ENCODE peak calls at places on chromosomes 2 and 18, in five cellular contexts. K is right cardiac atrium, Q is uterus, M is tibial artery, C is pancreas. B is an unnamed sample.

GRCh38 chr2:200403794-200404193 is 97.3 kb downstream of the SPATS2L start:
- DNase-seq in Q (no peak), C (no peak), K (no peak), M (no peak), B (no peak)

GRCh38 chr2:119085613-119086012 is 72.9 kb downstream of the C1QL2 start:
- DNase-seq in Q (no peak), M (no peak), C (no peak), K (no peak), B (no peak)

GRCh38 chr2:11530864-11531451 is 2.9 kb upstream of the GREB1 start:
- DNase-seq in Q (no peak), M (no peak), K (no peak), C (no peak), B (no peak)

GRCh38 chr2:45291283-45291682 is 282.0 kb upstream of the SIX2 start:
- DNase-seq in M (no peak), C (no peak), K (no peak), Q (peak; percentile 25), B (no peak)

GRCh38 chr2:158024288-158024898 is 77.3 kb upstream of the UPP2 start:
- DNase-seq in C (no peak), M (no peak), Q (peak; percentile 34), K (no peak), B (no peak)

GRCh38 chr2:28377984-28378678 is 14.5 kb upstream of the FOSL2 start:
- DNase-seq in C (no peak), Q (no peak), K (peak; percentile 43), M (no peak), B (no peak)

GRCh38 chr2:47008381-47009280 is 93.0 kb upstream of the MCFD2 start:
- DNase-seq in Q (peak; percentile 74), C (peak; percentile 72), K (peak; percentile 86), M (peak; percentile 94), B (no peak)

GRCh38 chr2:104862061-104862941 is 8.4 kb downstream of the POU3F3 start:
- DNase-seq in K (no peak), C (no peak), Q (no peak), M (no peak), B (no peak)

GRCh38 chr18:55354795-55355194 is 233.2 kb downstream of the TCF4 start:
- DNase-seq in K (no peak), M (no peak), C (no peak), Q (no peak), B (no peak)

GRCh38 chr18:48676756-48677368 is 138.0 kb downstream of the CTIF start:
- DNase-seq in C (peak; percentile 80), Q (peak; percentile 69), K (peak; percentile 92), M (peak; percentile 86), B (peak; percentile 67)

GRCh38 chr2:231546014-231546413 is 15.8 kb upstream of the NMUR1 start:
- DNase-seq in K (no peak), M (no peak), C (no peak), Q (no peak), B (no peak)

GRCh38 chr18:13618760-13619438 is 107.5 kb downstream of the FAM210A start:
- DNase-seq in Q (no peak), K (no peak), M (no peak), C (no peak), B (no peak)

GRCh38 chr2:30484995-30485394 is 37.9 kb downstream of the LCLAT1 start:
- DNase-seq in M (no peak), C (no peak), Q (no peak), K (no peak), B (no peak)

GRCh38 chr2:25018681-25019080 is 23.2 kb upstream of the EFR3B start:
- DNase-seq in Q (no peak), C (no peak), K (no peak), M (no peak), B (no peak)

GRCh38 chr2:232885264-232885961 is 15.3 kb downstream of the SNORC start:
- DNase-seq in Q (no peak), M (peak; percentile 43), C (peak; percentile 50), K (no peak), B (no peak)

GRCh38 chr2:97748397-97748796 is 35.0 kb downstream of the ZAP70 start:
- DNase-seq in K (no peak), Q (no peak), C (no peak), M (no peak), B (no peak)

GRCh38 chr18:6001867-6002266 is 106.5 kb upstream of the TMEM200C start:
- DNase-seq in C (no peak), Q (no peak), M (no peak), K (no peak), B (no peak)

GRCh38 chr2:101330253-101330921 is 21.9 kb upstream of the RNF149 start:
- DNase-seq in K (peak; percentile 82), Q (no peak), C (peak; percentile 58), M (no peak), B (no peak)

GRCh38 chr2:175414872-175415487 is 233.5 kb upstream of the ATP5MC3 start:
- DNase-seq in M (no peak), K (peak; percentile 72), Q (peak; percentile 30), C (no peak), B (peak; percentile 59)

GRCh38 chr2:156890498-156891148 is 366.9 kb upstream of the GALNT5 start:
- DNase-seq in C (no peak), K (no peak), M (no peak), Q (no peak), B (no peak)

GRCh38 chr2:42846026-42846425 is 53.6 kb upstream of the HAAO start:
- DNase-seq in M (peak; percentile 57), C (no peak), Q (peak; percentile 13), K (no peak), B (no peak)

GRCh38 chr18:21680148-21680547 is 24.4 kb downstream of the ABHD3 start:
- DNase-seq in Q (no peak), K (no peak), M (no peak), C (no peak), B (no peak)

GRCh38 chr2:189444322-189444721 is 3.0 kb downstream of the WDR75 start:
- DNase-seq in Q (no peak), K (no peak), M (no peak), C (no peak), B (no peak)

GRCh38 chr2:182077023-182077422 is 91.4 kb downstream of the PPP1R1C start:
- DNase-seq in C (no peak), K (no peak), M (no peak), Q (no peak), B (no peak)

GRCh38 chr2:28613616-28614501 is 118.0 kb downstream of the PLB1 start:
- DNase-seq in M (no peak), C (no peak), K (no peak), Q (no peak), B (no peak)

GRCh38 chr2:237774811-237775553 is 23.6 kb upstream of the RBM44 start:
- DNase-seq in K (no peak), M (no peak), Q (no peak), C (peak; percentile 66), B (peak; percentile 34)

GRCh38 chr2:173886613-173887012 is 78.6 kb downstream of the SP3 start:
- DNase-seq in M (no peak), C (no peak), Q (no peak), K (no peak), B (no peak)

GRCh38 chr18:48875942-48876511 is 74.7 kb downstream of the SMAD7 start:
- DNase-seq in K (peak; percentile 64), Q (no peak), C (no peak), M (peak; percentile 67), B (no peak)

DNA sequence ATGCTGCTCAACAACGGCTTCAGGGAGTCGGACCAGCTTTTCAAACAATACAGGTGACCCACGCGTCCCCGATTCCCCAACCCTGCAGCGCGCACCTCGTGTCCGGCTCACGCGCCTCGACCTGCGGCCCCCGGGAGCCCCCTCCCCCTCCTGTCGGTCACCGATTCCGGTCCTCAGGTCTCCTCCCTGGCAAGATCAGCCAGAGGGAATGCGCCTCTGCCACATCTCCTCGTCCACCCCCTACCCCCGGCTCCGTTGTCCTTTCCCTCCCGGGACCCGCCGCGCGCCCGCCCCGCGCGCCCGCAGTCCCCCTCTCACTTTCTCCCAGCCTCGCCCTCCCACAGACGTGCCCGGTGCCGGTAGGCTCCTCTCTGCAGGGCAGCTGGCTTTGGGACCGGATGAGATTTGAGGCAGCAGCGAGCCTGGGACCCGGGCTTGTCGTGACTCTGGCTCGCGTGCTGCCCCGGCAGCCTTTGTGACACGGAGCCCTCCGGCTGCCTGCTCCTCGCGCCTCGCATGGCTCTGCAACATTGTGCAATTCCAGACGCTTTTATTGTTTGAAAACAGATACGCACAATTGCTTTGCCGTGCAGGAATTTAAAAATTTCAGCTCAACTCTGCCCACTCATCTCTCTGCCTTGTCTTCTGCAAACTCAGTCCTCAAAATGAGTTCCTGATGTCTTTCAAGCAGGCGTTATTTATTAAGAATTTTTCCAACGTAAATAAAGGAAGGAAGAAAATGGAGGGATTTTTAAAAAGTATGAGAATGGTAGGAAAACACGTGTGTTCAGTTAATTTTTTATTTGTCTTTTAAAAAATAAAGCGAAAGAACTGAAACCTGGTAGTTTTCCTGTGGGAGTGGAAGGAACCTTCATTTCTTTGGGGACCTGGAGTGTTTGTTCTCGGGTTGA is 687 bp downstream of the TTC39C start:
- DNase-seq in Q (peak; percentile 59), K (peak; percentile 73), C (peak; percentile 80), M (peak; percentile 77), B (peak; percentile 49)
- H3K27ac ChIP-seq in Q (peak overlapping the region; percentile 92), K (peak overlapping the region; percentile 53), C (peak overlapping the region; percentile 60), M (peak overlapping the region; percentile 79), B (peak overlapping the region; percentile 48)

DNA sequence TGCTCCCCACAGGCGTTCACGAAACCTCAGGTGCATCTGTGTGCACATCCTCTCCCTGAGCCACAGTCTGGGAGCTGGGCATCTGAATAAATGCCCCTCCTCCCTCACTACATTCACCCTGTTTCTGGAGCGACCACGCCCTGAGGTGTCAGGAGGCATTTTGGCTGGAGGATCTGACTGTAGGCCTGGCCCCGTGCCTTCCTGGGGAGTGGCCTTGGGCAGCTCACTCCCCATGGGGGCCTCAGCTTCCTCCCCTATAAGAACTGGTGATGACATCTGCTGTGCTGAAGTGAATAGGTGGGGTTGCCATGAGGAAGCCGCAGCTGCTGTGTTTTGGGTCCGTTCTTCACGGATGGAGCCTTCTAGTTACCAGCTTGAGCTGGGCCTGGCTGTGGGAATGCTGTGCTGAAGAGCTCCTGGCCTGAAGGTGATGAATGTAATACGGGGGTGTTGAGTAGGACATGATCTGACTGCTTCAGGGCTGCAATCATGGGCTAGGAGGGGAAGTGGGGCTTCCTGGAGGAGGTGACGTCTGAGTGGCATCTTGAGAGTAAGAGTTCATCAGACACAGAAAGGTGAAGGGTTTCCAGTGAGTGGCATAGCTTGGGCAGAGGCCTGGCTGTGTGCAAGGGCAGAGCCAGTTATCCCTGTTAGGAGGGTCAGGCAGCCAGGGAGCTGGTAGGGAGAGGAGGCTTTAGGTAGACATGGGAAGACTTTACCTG is 58.2 kb downstream of the GLI2 start:
- DNase-seq in Q (no peak), M (no peak), C (no peak), K (no peak), B (no peak)
- H3K4me1 ChIP-seq in Q (no peaks in the 10 kb centered on the region), M (peaks cover 11% of the 10 kb centered on the region), C (no peaks in the 10 kb centered on the region), K (no peaks in the 10 kb centered on the region), B (peaks cover 24% of the 10 kb centered on the region)

GRCh38 chr2:64065516-64065915 is 46.3 kb upstream of the VPS54 start:
- DNase-seq in M (no peak), C (no peak), K (no peak), Q (no peak), B (no peak)
- H3K27ac ChIP-seq in M (no peak overlapping the region), C (no peak overlapping the region), K (peak overlapping the region; percentile 39), Q (peak overlapping the region; percentile 53), B (no peak overlapping the region)

GRCh38 chr18:23205980-23206379 is 70.7 kb downstream of the CABLES1 start:
- DNase-seq in M (no peak), Q (no peak), C (no peak), K (no peak), B (no peak)

GRCh38 chr18:23203891-23204432 is 68.7 kb downstream of the CABLES1 start:
- DNase-seq in M (no peak), K (no peak), Q (no peak), C (no peak), B (no peak)

GRCh38 chr18:23201741-23202140 is 66.5 kb downstream of the CABLES1 start:
- DNase-seq in M (no peak), C (no peak), K (no peak), Q (no peak), B (no peak)

GRCh38 chr18:23207191-23207955 is 72.1 kb downstream of the CABLES1 start:
- DNase-seq in K (no peak), M (no peak), C (no peak), Q (no peak), B (peak; percentile 40)

GRCh38 chr18:23204589-23205235 is 69.4 kb downstream of the CABLES1 start:
- DNase-seq in K (no peak), C (no peak), Q (no peak), M (no peak), B (no peak)
- H3K4me1 ChIP-seq in K (no peaks in the 10 kb centered on the region), C (no peaks in the 10 kb centered on the region), Q (peaks cover 3% of the 10 kb centered on the region), M (no peaks in the 10 kb centered on the region), B (peaks cover 10% of the 10 kb centered on the region)